ENCODE peak calls at places on chromosomes 5 and 9, in ten cellular contexts. D is uterus, K is transverse colon, Y is AG04450, T is tibial nerve, S is coronary artery, C is fibroblast of lung, H is HL-60, I is AG10803, L is cardiac fibroblast. Q is an unnamed sample.

GRCh38 chr5:57069115-57069835 is 104.6 kb upstream of the GPBP1 start:
- DNase-seq in Y (no peak), H (no peak), C (no peak), T (no peak), D (no peak), S (no peak), I (no peak), K (peak; percentile 34), L (no peak), Q (no peak)

GRCh38 chr5:151492729-151493128 is 45.3 kb downstream of the SLC36A1 start:
- DNase-seq in D (no peak), C (peak; percentile 43), H (no peak), T (no peak), L (peak; percentile 64), K (no peak), Y (peak; percentile 44), S (no peak), I (peak; percentile 56), Q (peak; percentile 13)

GRCh38 chr5:134534726-134535110 is 9.2 kb downstream of the JADE2 start:
- DNase-seq in I (no peak), Y (no peak), T (no peak), C (no peak), S (no peak), D (no peak), H (no peak), L (no peak), K (no peak), Q (no peak)

GRCh38 chr9:77215874-77216273 is 38.5 kb downstream of the VPS13A start:
- DNase-seq in Y (no peak), S (no peak), K (no peak), C (peak; percentile 8), L (peak; percentile 25), D (no peak), T (no peak), H (no peak), I (peak; percentile 16), Q (no peak)

GRCh38 chr9:127903557-127904475 is 4.4 kb upstream of the ST6GALNAC6 start:
- DNase-seq in S (peak; percentile 89), D (no peak), H (no peak), I (no peak), K (peak; percentile 91), C (no peak), L (no peak), Y (no peak), T (peak; percentile 82), Q (no peak)

GRCh38 chr9:14198049-14198448 is 115.9 kb downstream of the NFIB start:
- DNase-seq in H (no peak), C (peak; percentile 57), L (peak; percentile 81), Y (no peak), T (no peak), D (no peak), I (no peak), K (no peak), S (no peak), Q (no peak)

GRCh38 chr5:160441352-160441781 is 19.7 kb downstream of the PTTG1 start:
- DNase-seq in C (peak; percentile 18), H (no peak), K (no peak), I (no peak), T (no peak), L (no peak), S (no peak), D (no peak), Y (no peak), Q (no peak)

GRCh38 chr5:126937796-126938195 is 92.6 kb downstream of the MARCHF3 start:
- DNase-seq in S (no peak), D (no peak), I (peak; percentile 49), H (no peak), K (no peak), L (peak; percentile 51), T (no peak), C (no peak), Y (no peak), Q (no peak)

GRCh38 chr9:133421615-133422542 is at the start of gene ADAMTS13:
- DNase-seq in H (no peak), S (no peak), L (no peak), I (no peak), D (no peak), Y (no peak), T (no peak), K (no peak), C (no peak), Q (no peak)
- TF ChIP-seq CTCF in H (no peak), S (no peak), L (no peak), I (no peak), D (no peak), Y (peak; percentile 35), T (no peak), K (no peak), C (no peak), Q (peak; percentile 32)

GRCh38 chr9:74498616-74499095 is 1.5 kb downstream of the RORB start:
- DNase-seq in C (peak; percentile 19), D (no peak), S (no peak), T (no peak), L (no peak), K (no peak), Y (no peak), I (no peak), H (no peak), Q (no peak)

GRCh38 chr9:74499770-74500583 is 2.8 kb downstream of the RORB start:
- DNase-seq in I (no peak), D (no peak), Y (no peak), S (no peak), K (no peak), H (no peak), C (peak; percentile 15), L (no peak), T (no peak), Q (no peak)

GRCh38 chr9:74496819-74497749 is at the start of gene RORB:
- DNase-seq in K (peak; percentile 35), D (peak; percentile 46), I (peak; percentile 8), L (peak; percentile 12), T (peak; percentile 18), Y (no peak), H (no peak), S (no peak), C (peak; percentile 80), Q (peak; percentile 54)

GRCh38 chr9:74499111-74499601 is 2.0 kb downstream of the RORB start:
- DNase-seq in S (no peak), T (no peak), D (no peak), Y (no peak), K (no peak), C (peak; percentile 27), H (no peak), L (no peak), I (no peak), Q (no peak)

DNA sequence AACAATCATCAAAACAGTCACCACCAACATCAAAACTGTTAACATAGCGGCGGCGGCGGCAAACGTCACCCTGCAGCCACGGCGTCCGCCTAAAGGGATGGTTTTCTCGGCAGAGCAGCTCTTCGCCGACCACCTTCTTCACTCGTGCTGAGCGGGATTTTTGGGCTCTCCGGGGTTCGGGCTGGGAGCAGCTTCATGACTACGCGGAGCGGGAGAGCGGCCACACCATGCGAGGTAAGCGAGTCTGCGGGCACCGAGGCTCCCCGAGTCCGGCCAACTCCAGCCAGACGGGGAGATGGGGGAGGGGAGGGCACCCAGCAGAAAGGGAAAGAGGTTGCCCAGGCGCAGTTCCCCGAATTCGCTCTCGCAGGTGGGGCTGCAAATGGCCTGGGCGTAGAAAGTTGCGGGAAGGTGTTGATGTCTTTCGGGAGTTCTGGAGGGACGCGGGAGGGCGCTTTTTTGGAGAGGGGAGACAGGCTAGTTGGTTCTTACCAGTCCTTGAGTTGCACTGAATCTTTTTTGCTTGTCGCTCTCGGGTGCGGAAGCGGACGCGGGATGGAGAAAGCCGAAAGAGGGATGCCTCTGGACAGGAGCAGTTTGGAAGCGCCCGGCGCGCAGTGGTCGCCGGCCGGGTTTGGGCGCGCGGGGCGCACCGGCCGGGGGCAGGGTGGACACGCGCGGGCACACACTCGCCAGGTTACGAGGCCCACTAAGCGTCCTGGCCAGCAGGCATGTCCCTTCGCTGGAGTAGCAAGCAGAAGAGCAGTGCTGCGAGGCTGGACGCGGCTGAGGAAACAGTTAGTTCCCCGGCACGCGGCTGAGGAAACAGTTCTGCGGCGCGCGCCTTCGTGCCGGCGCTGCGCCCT is 848 bp downstream of the RORB start:
- DNase-seq in Y (no peak), I (peak; percentile 9), K (no peak), C (peak; percentile 57), S (no peak), D (no peak), T (no peak), L (peak; percentile 30), H (no peak), Q (no peak)
- H3K4me3 ChIP-seq in Y (peak overlapping the region; percentile 66), I (peak overlapping the region; percentile 73), K (peak overlapping the region; percentile 32), C (peak overlapping the region; percentile 68), S (peak overlapping the region; percentile 64), D (peak overlapping the region; percentile 47), T (peak overlapping the region; percentile 51), L (peak overlapping the region; percentile 61), H (peak overlapping the region; percentile 37), Q (peak overlapping the region; percentile 79)

DNA sequence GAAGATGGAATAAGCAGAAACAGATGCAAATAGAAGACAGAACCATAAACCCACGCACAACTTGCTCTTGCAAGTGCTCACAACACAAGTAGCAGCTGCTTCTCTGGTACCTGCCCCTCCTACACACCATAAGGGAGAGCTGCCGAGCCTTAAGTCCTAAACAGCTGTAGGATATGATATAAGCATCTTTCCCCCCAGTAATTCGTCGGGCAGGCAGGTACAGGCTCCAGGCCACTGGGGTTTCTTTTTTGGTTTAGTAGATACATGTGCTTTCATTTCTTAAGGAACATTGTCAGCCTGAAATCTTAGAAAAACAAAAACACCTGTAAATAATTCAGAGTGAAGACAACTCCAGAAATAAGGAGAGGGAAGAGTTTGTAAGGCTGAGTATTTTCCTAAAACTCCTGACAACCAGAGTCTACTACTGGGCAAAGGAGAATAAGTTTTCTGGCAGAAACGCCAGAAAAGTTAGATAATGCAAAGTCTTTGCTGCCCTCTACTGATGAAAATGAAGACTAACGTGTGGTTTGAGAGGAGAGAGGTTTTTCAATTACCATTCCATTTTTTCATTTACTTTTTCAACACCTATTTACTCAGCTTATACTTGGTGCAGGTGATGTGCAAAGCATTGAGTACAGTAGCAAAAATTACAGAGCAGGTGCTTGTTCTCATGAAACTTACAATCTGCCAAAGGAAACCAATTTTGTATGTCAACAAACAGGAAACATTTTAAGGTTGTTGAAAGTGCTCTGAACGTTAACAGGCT is 20.1 kb upstream of the TCERG1 start:
- DNase-seq in H (no peak), Y (no peak), C (peak; percentile 34), S (no peak), K (no peak), D (no peak), L (peak; percentile 60), I (peak; percentile 54), T (no peak), Q (no peak)
- TF ChIP-seq CTCF in H (peak; percentile 45), Y (peak; percentile 74), C (peak; percentile 62), S (peak; percentile 53), K (peak; percentile 68), D (peak; percentile 68), L (peak; percentile 45), I (peak; percentile 72), T (peak; percentile 56), Q (peak; percentile 60)

DNA sequence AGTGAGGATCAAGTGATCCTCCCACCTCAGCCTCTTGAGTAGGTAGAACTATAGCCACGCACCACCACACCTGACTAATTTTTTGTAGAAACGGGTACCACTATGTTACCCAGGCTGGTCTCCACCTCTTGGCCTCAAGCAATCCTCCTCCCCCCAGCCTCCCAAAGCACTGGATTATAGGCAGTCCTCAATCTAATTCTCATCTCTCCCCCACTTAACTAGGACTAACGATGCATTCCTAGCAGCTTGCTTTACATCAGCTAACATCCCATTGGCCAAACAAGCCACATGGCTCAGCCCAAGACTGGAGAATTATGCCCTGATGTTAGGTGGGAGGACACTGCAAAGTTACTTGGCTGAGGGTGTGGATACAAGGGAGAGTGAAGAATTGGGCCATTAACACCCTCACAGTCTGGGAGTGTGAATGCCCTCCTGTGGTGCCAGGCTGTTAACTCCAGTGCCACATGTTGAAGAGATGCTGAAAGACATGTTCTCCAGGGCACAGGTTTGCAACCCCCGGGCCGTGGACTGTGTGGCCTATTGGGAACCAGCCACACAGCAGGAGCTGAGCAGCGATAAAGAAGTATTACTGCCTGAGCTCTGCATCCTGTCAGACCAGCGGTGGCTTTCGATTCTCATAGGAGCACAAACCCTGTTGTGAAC is 5.3 kb upstream of the ZNF367 start:
- DNase-seq in K (no peak), I (no peak), L (no peak), C (no peak), S (no peak), H (no peak), Y (no peak), D (no peak), T (no peak), Q (no peak)
- H3K4me3 ChIP-seq in K (no peak overlapping the region), I (no peak overlapping the region), L (no peak overlapping the region), C (no peak overlapping the region), S (no peak overlapping the region), H (no peak overlapping the region), Y (no peak overlapping the region), D (no peak overlapping the region), T (no peak overlapping the region), Q (no peak overlapping the region)